ENCODE peak calls at places on chromosomes 13 and 19, in five cellular contexts. W is EL; X is AML-193; Z is AG04450; S is stimulated activated CD8-positive, alpha-beta memory T cell treated with anti-CD3 and anti-CD28 coated beads, Interleukin-4, amount 100 ng/mL, for 1 hour. E is an unnamed sample.

GRCh38 chr13:100490692-100491091 is 97.9 kb downstream of the GGACT start:
- DNase-seq in W (no peak), X (no peak), Z (no peak), S (no peak), E (no peak)

GRCh38 chr19:43636121-43636683 is 3.4 kb downstream of the CADM4 start:
- DNase-seq in W (peak), X (no peak), Z (no peak), S (no peak), E (no peak)

GRCh38 chr13:113971471-113972231 is 2.2 kb downstream of the C13orf46 start:
- DNase-seq in W (no peak), X (no peak), Z (no peak), S (no peak), E (no peak)

GRCh38 chr13:37058801-37059135 is 720 bp downstream of the SUPT20H start:
- DNase-seq in W (no peak), X (no peak), Z (no peak), S (no peak), E (peak)

GRCh38 chr19:48413879-48414623 is 20.6 kb downstream of the GRIN2D start:
- DNase-seq in W (peak), X (no peak), Z (no peak), S (no peak), E (no peak)

GRCh38 chr13:68099616-68100015 is 869.5 kb upstream of the PCDH9 start:
- DNase-seq in W (no peak), X (no peak), Z (peak), S (no peak), E (peak)

GRCh38 chr13:101739382-101740178 is 287.1 kb downstream of the ITGBL1 start:
- DNase-seq in W (no peak), X (no peak), Z (no peak), S (no peak), E (no peak)

GRCh38 chr19:8065489-8066261 is 13.1 kb downstream of the CCL25 start:
- DNase-seq in W (no peak), X (no peak), Z (no peak), S (no peak), E (no peak)

GRCh38 chr13:47233734-47234133 is 336.9 kb upstream of the HTR2A start:
- DNase-seq in W (no peak), X (no peak), Z (no peak), S (no peak), E (no peak)

GRCh38 chr13:60439201-60439600 is 42.2 kb downstream of the TDRD3 start:
- DNase-seq in W (no peak), X (no peak), Z (no peak), S (no peak), E (no peak)

GRCh38 chr13:58712191-58712590 is 1080.6 kb downstream of the PCDH17 start:
- DNase-seq in W (no peak), X (no peak), Z (no peak), S (no peak), E (no peak)

GRCh38 chr13:50531917-50532899 is 311.3 kb downstream of the DLEU7 start:
- DNase-seq in W (peak), X (peak), Z (no peak), S (no peak), E (no peak)

GRCh38 chr19:6275170-6275744 is 4.5 kb downstream of the MLLT1 start:
- DNase-seq in W (no peak), X (no peak), Z (no peak), S (no peak), E (no peak)

GRCh38 chr13:22423261-22423660 is 752.4 kb downstream of the FGF9 start:
- DNase-seq in W (no peak), X (no peak), Z (no peak), S (no peak), E (no peak)

GRCh38 chr13:94711561-94712286 is 621 bp downstream of the SOX21 start:
- DNase-seq in W (peak), X (no peak), Z (no peak), S (no peak), E (no peak)

GRCh38 chr13:100434010-100434763 is 154.4 kb downstream of the GGACT start:
- DNase-seq in W (peak), X (no peak), Z (no peak), S (no peak), E (peak)

GRCh38 chr13:49082653-49083536 is 107.2 kb downstream of the FNDC3A start:
- DNase-seq in W (peak), X (no peak), Z (peak), S (no peak), E (no peak)

E was measured in fibroblast of the conjunctiva.